ENCODE peak calls at places on chromosome 16, in four cellular contexts. One of them, this sample, is unnamed.

GRCh38 chr16:81239722-81240121 is 1.2 kb downstream of the BCO1 start:
- DNase-seq in tibial artery: no peak
- DNase-seq in osteoblast: peak
- DNase-seq in neuronal stem cell: no peak
- DNase-seq in this sample: no peak

GRCh38 chr16:54780266-54780665 is 150.4 kb upstream of the IRX5 start:
- DNase-seq in neuronal stem cell: no peak
- DNase-seq in osteoblast: no peak
- DNase-seq in tibial artery: no peak
- DNase-seq in this sample: no peak

GRCh38 chr16:85353839-85354622 is 241.8 kb upstream of the CIBAR2 start:
- DNase-seq in tibial artery: no peak
- DNase-seq in neuronal stem cell: no peak
- DNase-seq in osteoblast: no peak
- DNase-seq in this sample: no peak

GRCh38 chr16:10587622-10588021 is 7.2 kb upstream of the EMP2 start:
- DNase-seq in osteoblast: no peak
- DNase-seq in neuronal stem cell: no peak
- DNase-seq in tibial artery: no peak
- DNase-seq in this sample: no peak

GRCh38 chr16:20870122-20870521 is 30.0 kb downstream of the DCUN1D3 start:
- DNase-seq in tibial artery: no peak
- DNase-seq in osteoblast: no peak
- DNase-seq in neuronal stem cell: no peak
- DNase-seq in this sample: no peak

GRCh38 chr16:2526135-2526534 is 5.1 kb downstream of the CEMP1 start:
- DNase-seq in tibial artery: no peak
- DNase-seq in neuronal stem cell: no peak
- DNase-seq in osteoblast: peak
- DNase-seq in this sample: no peak

GRCh38 chr16:2527784-2528100 is 3.5 kb downstream of the CEMP1 start:
- DNase-seq in osteoblast: peak
- DNase-seq in tibial artery: no peak
- DNase-seq in neuronal stem cell: no peak
- DNase-seq in this sample: no peak

GRCh38 chr16:65069090-65069489 is 52.8 kb downstream of the CDH11 start:
- DNase-seq in tibial artery: no peak
- DNase-seq in neuronal stem cell: no peak
- DNase-seq in osteoblast: no peak
- DNase-seq in this sample: no peak

GRCh38 chr16:21638573-21638975 is 13.8 kb downstream of the IGSF6 start:
- DNase-seq in osteoblast: peak
- DNase-seq in neuronal stem cell: no peak
- DNase-seq in tibial artery: no peak
- DNase-seq in this sample: no peak

GRCh38 chr16:67733734-67734470 is 14.8 kb upstream of the GFOD2 start:
- DNase-seq in tibial artery: no peak
- DNase-seq in osteoblast: no peak
- DNase-seq in neuronal stem cell: no peak
- DNase-seq in this sample: no peak

GRCh38 chr16:58306327-58306726 is 11.5 kb upstream of the PRSS54 start:
- DNase-seq in tibial artery: no peak
- DNase-seq in neuronal stem cell: no peak
- DNase-seq in osteoblast: no peak
- DNase-seq in this sample: peak

GRCh38 chr16:58494981-58495860 is 4.7 kb upstream of the NDRG4 start:
- DNase-seq in osteoblast: peak
- DNase-seq in neuronal stem cell: peak
- DNase-seq in tibial artery: peak
- DNase-seq in this sample: peak

GRCh38 chr16:85842848-85843247 is 43.4 kb downstream of the COX4I1 start:
- DNase-seq in tibial artery: no peak
- DNase-seq in osteoblast: no peak
- DNase-seq in neuronal stem cell: no peak
- DNase-seq in this sample: no peak

GRCh38 chr16:72210571-72210970 is 38.6 kb upstream of the PMFBP1 start:
- DNase-seq in tibial artery: no peak
- DNase-seq in osteoblast: no peak
- DNase-seq in neuronal stem cell: no peak
- DNase-seq in this sample: no peak

GRCh38 chr16:73122604-73123386 is 74.9 kb upstream of the ZFHX3 start:
- DNase-seq in osteoblast: no peak
- DNase-seq in neuronal stem cell: no peak
- DNase-seq in tibial artery: peak
- DNase-seq in this sample: no peak

GRCh38 chr16:18942069-18942468 is 15.9 kb upstream of the SMG1 start:
- DNase-seq in neuronal stem cell: no peak
- DNase-seq in osteoblast: no peak
- DNase-seq in tibial artery: no peak
- DNase-seq in this sample: no peak

GRCh38 chr16:86587487-86587886 is 9.1 kb downstream of the FOXL1 start:
- DNase-seq in osteoblast: no peak
- DNase-seq in tibial artery: no peak
- DNase-seq in neuronal stem cell: no peak
- DNase-seq in this sample: no peak

GRCh38 chr16:4260360-4260759 is 12.5 kb downstream of the TFAP4 start:
- DNase-seq in osteoblast: peak
- DNase-seq in tibial artery: no peak
- DNase-seq in neuronal stem cell: no peak
- DNase-seq in this sample: peak

GRCh38 chr16:71711789-71712188 is 12.7 kb downstream of the PHLPP2 start:
- DNase-seq in neuronal stem cell: no peak
- DNase-seq in osteoblast: no peak
- DNase-seq in tibial artery: no peak
- DNase-seq in this sample: no peak

GRCh38 chr16:52912565-52913173 is 140.0 kb downstream of the CHD9NB start:
- DNase-seq in neuronal stem cell: peak
- DNase-seq in tibial artery: peak
- DNase-seq in osteoblast: no peak
- DNase-seq in this sample: peak

GRCh38 chr16:86965840-86966239 is 351.4 kb downstream of the C16orf95 start:
- DNase-seq in neuronal stem cell: no peak
- DNase-seq in tibial artery: no peak
- DNase-seq in osteoblast: peak
- DNase-seq in this sample: peak

GRCh38 chr16:26605872-26606271 is 460.9 kb upstream of the C16orf82 start:
- DNase-seq in tibial artery: no peak
- DNase-seq in osteoblast: no peak
- DNase-seq in neuronal stem cell: no peak
- DNase-seq in this sample: no peak

GRCh38 chr16:69833357-69833781 is 71.2 kb downstream of the WWP2 start:
- DNase-seq in osteoblast: no peak
- DNase-seq in neuronal stem cell: no peak
- DNase-seq in tibial artery: no peak
- DNase-seq in this sample: no peak

GRCh38 chr16:85553436-85554113 is 59.5 kb upstream of the GSE1 start:
- DNase-seq in tibial artery: peak
- DNase-seq in neuronal stem cell: peak
- DNase-seq in osteoblast: peak
- DNase-seq in this sample: peak

DNA sequence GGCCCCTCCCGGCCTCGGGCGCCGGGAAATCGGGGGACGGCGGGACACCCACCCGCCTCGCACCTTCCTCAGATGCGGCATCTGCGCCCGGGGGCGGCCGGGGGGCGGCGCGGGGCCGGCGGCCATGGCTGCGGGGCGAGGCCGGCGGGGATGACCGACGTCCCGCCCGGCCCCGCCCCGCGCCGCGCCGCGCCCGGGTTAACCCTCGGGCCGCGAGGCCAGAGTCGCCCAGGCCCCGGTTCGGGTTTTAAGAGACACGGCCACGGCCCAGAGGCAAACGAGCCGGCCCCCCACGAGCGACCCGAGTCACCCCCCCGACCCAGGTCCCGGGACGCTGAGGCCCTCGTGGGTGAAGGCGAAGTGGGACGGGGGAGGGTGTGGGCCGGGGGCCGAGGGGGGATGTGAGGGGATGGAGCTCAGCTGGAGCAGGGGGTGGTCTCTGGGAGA is at the start of gene RGS11:
- DNase-seq in neuronal stem cell: no peak
- DNase-seq in tibial artery: no peak
- DNase-seq in osteoblast: peak
- DNase-seq in this sample: no peak
- H3K27ac ChIP-seq in neuronal stem cell: no peak
- H3K27ac ChIP-seq in tibial artery: no peak
- H3K27ac ChIP-seq in osteoblast: no peak
- H3K27ac ChIP-seq in this sample: no peak

DNA sequence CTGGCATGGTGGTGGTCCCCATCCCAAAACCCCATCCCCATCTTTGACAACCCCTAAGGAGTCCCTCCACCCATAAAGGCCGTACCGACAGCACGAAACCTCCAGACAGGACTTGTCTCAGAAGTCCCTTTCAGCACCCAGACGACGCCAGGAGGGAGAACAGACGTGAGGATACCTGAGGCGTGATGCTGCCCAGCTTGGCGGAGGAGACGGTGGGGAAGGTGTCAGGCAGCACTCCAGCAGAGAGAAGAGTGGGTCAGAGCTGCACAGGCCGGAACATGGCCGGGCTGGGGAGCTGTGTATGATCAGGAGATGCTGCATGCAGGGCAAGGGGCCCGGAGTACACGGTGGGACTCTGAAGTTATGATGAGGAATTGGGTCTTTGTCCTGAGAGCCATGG is 244.2 kb downstream of the GSG1L start:
- DNase-seq in tibial artery: no peak
- DNase-seq in neuronal stem cell: no peak
- DNase-seq in osteoblast: no peak
- DNase-seq in this sample: no peak
- H3K4me3 ChIP-seq in tibial artery: no peak
- H3K4me3 ChIP-seq in neuronal stem cell: no peak
- H3K4me3 ChIP-seq in osteoblast: no peak
- H3K4me3 ChIP-seq in this sample: no peak

GRCh38 chr16:30084816-30085159 is 6.9 kb downstream of the TBX6 start:
- DNase-seq in osteoblast: peak
- DNase-seq in tibial artery: peak
- DNase-seq in neuronal stem cell: no peak
- DNase-seq in this sample: no peak

GRCh38 chr16:30085247-30085646 is 6.5 kb downstream of the TBX6 start:
- DNase-seq in osteoblast: peak
- DNase-seq in neuronal stem cell: no peak
- DNase-seq in tibial artery: no peak
- DNase-seq in this sample: no peak

GRCh38 chr16:30087181-30087898 is 4.4 kb downstream of the TBX6 start:
- DNase-seq in osteoblast: peak
- DNase-seq in neuronal stem cell: no peak
- DNase-seq in tibial artery: no peak
- DNase-seq in this sample: peak

GRCh38 chr16:30086291-30087140 is 5.2 kb downstream of the TBX6 start:
- DNase-seq in tibial artery: no peak
- DNase-seq in osteoblast: peak
- DNase-seq in neuronal stem cell: no peak
- DNase-seq in this sample: no peak

DNA sequence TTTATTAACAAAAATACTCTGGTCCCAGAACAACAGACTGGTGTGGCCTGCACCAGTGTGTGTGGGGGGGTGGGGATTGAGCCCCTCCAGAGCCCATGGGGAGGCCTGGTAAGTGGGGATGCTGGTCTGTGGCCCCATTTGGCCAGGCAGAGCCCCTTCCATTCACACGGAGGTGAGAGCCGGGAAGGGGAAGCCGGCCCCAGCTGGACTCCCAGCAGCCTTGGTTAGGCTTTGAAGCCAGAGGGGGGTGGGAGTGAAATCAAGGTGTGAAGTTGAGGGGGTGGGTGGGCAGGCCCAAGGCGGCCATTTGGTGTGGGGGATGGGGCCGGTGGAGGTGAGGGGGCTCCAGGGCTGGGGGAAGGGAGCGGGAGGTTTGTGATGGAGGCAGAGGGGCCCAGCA is 5.9 kb downstream of the TBX6 start:
- DNase-seq in neuronal stem cell: no peak
- DNase-seq in osteoblast: peak
- DNase-seq in tibial artery: no peak
- DNase-seq in this sample: no peak
- H3K27ac ChIP-seq in neuronal stem cell: no peak
- H3K27ac ChIP-seq in osteoblast: no peak
- H3K27ac ChIP-seq in tibial artery: no peak
- H3K27ac ChIP-seq in this sample: no peak

GRCh38 chr16:56625943-56626654 is 518 bp downstream of the MT1E start:
- DNase-seq in neuronal stem cell: no peak
- DNase-seq in osteoblast: peak
- DNase-seq in tibial artery: peak
- DNase-seq in this sample: peak
- H3K4me3 ChIP-seq in neuronal stem cell: peak
- H3K4me3 ChIP-seq in osteoblast: peak
- H3K4me3 ChIP-seq in tibial artery: peak
- H3K4me3 ChIP-seq in this sample: peak

GRCh38 chr16:51399908-51400670 is 249.0 kb upstream of the SALL1 start:
- DNase-seq in tibial artery: no peak
- DNase-seq in osteoblast: peak
- DNase-seq in neuronal stem cell: no peak
- DNase-seq in this sample: no peak

GRCh38 chr16:51401673-51402072 is 250.6 kb upstream of the SALL1 start:
- DNase-seq in tibial artery: no peak
- DNase-seq in neuronal stem cell: no peak
- DNase-seq in osteoblast: peak
- DNase-seq in this sample: no peak

GRCh38 chr16:51404386-51404785 is 253.3 kb upstream of the SALL1 start:
- DNase-seq in osteoblast: no peak
- DNase-seq in tibial artery: no peak
- DNase-seq in neuronal stem cell: no peak
- DNase-seq in this sample: no peak

GRCh38 chr16:51402785-51403184 is 251.7 kb upstream of the SALL1 start:
- DNase-seq in osteoblast: no peak
- DNase-seq in neuronal stem cell: no peak
- DNase-seq in tibial artery: no peak
- DNase-seq in this sample: peak

GRCh38 chr16:51402239-51402638 is 251.2 kb upstream of the SALL1 start:
- DNase-seq in tibial artery: no peak
- DNase-seq in osteoblast: no peak
- DNase-seq in neuronal stem cell: no peak
- DNase-seq in this sample: peak
- H3K27ac ChIP-seq in tibial artery: no peak
- H3K27ac ChIP-seq in osteoblast: no peak
- H3K27ac ChIP-seq in neuronal stem cell: no peak
- H3K27ac ChIP-seq in this sample: peak